ENCODE peak calls at places on chromosomes 7 and 10, in seven cellular contexts. I, M, Y, U, Q, T and E are unnamed samples.

GRCh38 chr10:122204691-122205489 is 66.2 kb upstream of the BTBD16 start:
- DNase-seq in I (no peak), M (no peak), Y (no peak), U (no peak), Q (no peak), T (no peak), E (no peak)

GRCh38 chr7:116500071-116500853 is 724 bp downstream of the CAV2 start:
- DNase-seq in I (peak), M (no peak), Y (peak), U (peak), Q (no peak), T (peak), E (no peak)

GRCh38 chr7:68206946-68207485 is 1210.4 kb downstream of the TYW1 start:
- DNase-seq in I (no peak), M (peak), Y (no peak), U (no peak), Q (no peak), T (no peak), E (no peak)

GRCh38 chr10:85280014-85280413 is 951.6 kb downstream of the CCSER2 start:
- DNase-seq in I (no peak), M (no peak), Y (no peak), U (no peak), Q (no peak), T (no peak), E (no peak)

GRCh38 chr10:125768217-125768616 is 7.4 kb downstream of the MMP21 start:
- DNase-seq in I (no peak), M (no peak), Y (peak), U (no peak), Q (no peak), T (peak), E (no peak)

GRCh38 chr7:55133630-55134392 is 115.0 kb downstream of the EGFR start:
- DNase-seq in I (no peak), M (peak), Y (peak), U (no peak), Q (peak), T (peak), E (no peak)

GRCh38 chr7:102260856-102261255 is 25.8 kb upstream of the SH2B2 start:
- DNase-seq in I (no peak), M (no peak), Y (peak), U (no peak), Q (no peak), T (peak), E (no peak)

GRCh38 chr10:119413738-119414611 is 128.5 kb downstream of the RGS10 start:
- DNase-seq in I (no peak), M (peak), Y (peak), U (no peak), Q (peak), T (peak), E (no peak)

GRCh38 chr7:100556541-100556940 is 17.2 kb downstream of the SAP25 start:
- DNase-seq in I (no peak), M (no peak), Y (peak), U (no peak), Q (no peak), T (no peak), E (no peak)

GRCh38 chr7:47552631-47553030 is 29.3 kb downstream of the TNS3 start:
- DNase-seq in I (no peak), M (no peak), Y (peak), U (no peak), Q (no peak), T (no peak), E (no peak)

GRCh38 chr10:46255696-46256355 is 31.0 kb upstream of the ANTXRL start:
- DNase-seq in I (no peak), M (no peak), Y (peak), U (peak), Q (no peak), T (peak), E (no peak)

GRCh38 chr7:120732256-120732655 is 125.7 kb downstream of the TSPAN12 start:
- DNase-seq in I (no peak), M (no peak), Y (peak), U (no peak), Q (no peak), T (no peak), E (no peak)

GRCh38 chr7:111012799-111013675 is 77.9 kb upstream of the LRRN3 start:
- DNase-seq in I (peak), M (no peak), Y (no peak), U (no peak), Q (no peak), T (no peak), E (no peak)

GRCh38 chr10:21510218-21511070 is 15.0 kb downstream of the SKIDA1 start:
- DNase-seq in I (no peak), M (peak), Y (no peak), U (no peak), Q (no peak), T (peak), E (no peak)

GRCh38 chr7:34128762-34129161 is 223.4 kb downstream of the BMPER start:
- DNase-seq in I (no peak), M (no peak), Y (peak), U (no peak), Q (peak), T (no peak), E (no peak)

GRCh38 chr10:49761789-49762565 is at the start of gene OGDHL:
- DNase-seq in I (no peak), M (peak), Y (peak), U (peak), Q (peak), T (peak), E (no peak)

GRCh38 chr7:151704284-151704968 is 172.5 kb downstream of the PRKAG2 start:
- DNase-seq in I (no peak), M (no peak), Y (no peak), U (no peak), Q (no peak), T (no peak), E (no peak)

GRCh38 chr7:79872171-79872570 is 262.5 kb upstream of the GNAI1 start:
- DNase-seq in I (no peak), M (no peak), Y (no peak), U (no peak), Q (no peak), T (peak), E (no peak)

GRCh38 chr10:516766-517165 is 172.7 kb downstream of the DIP2C start:
- DNase-seq in I (no peak), M (no peak), Y (no peak), U (no peak), Q (no peak), T (no peak), E (no peak)

GRCh38 chr10:29555746-29556481 is 78.9 kb downstream of the SVIL start:
- DNase-seq in I (no peak), M (no peak), Y (peak), U (peak), Q (peak), T (no peak), E (no peak)

GRCh38 chr10:35789996-35790395 is 147.9 kb upstream of the FZD8 start:
- DNase-seq in I (no peak), M (no peak), Y (peak), U (no peak), Q (no peak), T (no peak), E (no peak)

GRCh38 chr10:119498889-119499864 is 43.3 kb downstream of the RGS10 start:
- DNase-seq in I (no peak), M (no peak), Y (peak), U (peak), Q (no peak), T (peak), E (no peak)

GRCh38 chr7:25069900-25070443 is 55.1 kb downstream of the CYCS start:
- DNase-seq in I (peak), M (no peak), Y (peak), U (peak), Q (peak), T (peak), E (peak)

GRCh38 chr7:258476-259190 is 31.3 kb upstream of the FOXL3 start:
- DNase-seq in I (no peak), M (peak), Y (no peak), U (no peak), Q (no peak), T (no peak), E (no peak)

GRCh38 chr7:77759294-77759889 is 38.8 kb downstream of the TMEM60 start:
- DNase-seq in I (peak), M (no peak), Y (peak), U (peak), Q (peak), T (peak), E (peak)

GRCh38 chr10:32332299-32332750 is 14.6 kb downstream of the EPC1 start:
- DNase-seq in I (peak), M (no peak), Y (peak), U (peak), Q (no peak), T (peak), E (peak)

GRCh38 chr7:98879198-98879988 is 1.1 kb downstream of the TRRAP start:
- DNase-seq in I (peak), M (no peak), Y (peak), U (peak), Q (no peak), T (peak), E (peak)

GRCh38 chr7:99366646-99367045 is 7.9 kb upstream of the ARPC1B start:
- DNase-seq in I (no peak), M (no peak), Y (no peak), U (no peak), Q (no peak), T (no peak), E (no peak)

GRCh38 chr10:129541748-129542487 is 74.9 kb downstream of the MGMT start:
- DNase-seq in I (no peak), M (no peak), Y (no peak), U (no peak), Q (no peak), T (peak), E (no peak)

GRCh38 chr10:17409170-17409733 is 45.1 kb downstream of the ST8SIA6 start:
- DNase-seq in I (peak), M (no peak), Y (peak), U (peak), Q (no peak), T (no peak), E (peak)

GRCh38 chr10:7267142-7267541 is 143.7 kb downstream of the SFMBT2 start:
- DNase-seq in I (no peak), M (no peak), Y (no peak), U (no peak), Q (no peak), T (no peak), E (no peak)

GRCh38 chr10:116891208-116891607 is 41.9 kb downstream of the ENO4 start:
- DNase-seq in I (no peak), M (no peak), Y (peak), U (peak), Q (peak), T (peak), E (no peak)

GRCh38 chr7:47586925-47587324 is 5.0 kb upstream of the TNS3 start:
- DNase-seq in I (no peak), M (no peak), Y (no peak), U (no peak), Q (no peak), T (no peak), E (no peak)

GRCh38 chr7:47100815-47101435 is 481.0 kb downstream of the TNS3 start:
- DNase-seq in I (no peak), M (no peak), Y (peak), U (peak), Q (no peak), T (peak), E (no peak)

GRCh38 chr7:34058791-34059550 is 153.6 kb downstream of the BMPER start:
- DNase-seq in I (no peak), M (no peak), Y (no peak), U (no peak), Q (no peak), T (no peak), E (no peak)

GRCh38 chr10:62050941-62051433 is 149.5 kb downstream of the ARID5B start:
- DNase-seq in I (peak), M (no peak), Y (peak), U (peak), Q (peak), T (peak), E (peak)

GRCh38 chr7:92177362-92177761 is 1.6 kb downstream of the LRRD1 start:
- DNase-seq in I (no peak), M (no peak), Y (peak), U (peak), Q (peak), T (peak), E (no peak)